ENCODE peak calls at places on chromosomes 2 and 18, in eight cellular contexts. D, G, W, A, X, I, O and Z are unnamed samples.
A peak's percentile ranks its signal among the peaks of the same experiment; 100 is the strongest.

GRCh38 chr18:78138993-78139496 is 840.6 kb upstream of the SALL3 start:
- DNase-seq in D (no peak), G (peak; percentile 86), W (no peak), A (no peak), X (no peak), I (no peak), O (no peak), Z (no peak)

GRCh38 chr2:449246-450067 is 161.6 kb upstream of the ALKAL2 start:
- DNase-seq in D (no peak), G (no peak), W (no peak), A (no peak), X (no peak), I (no peak), O (no peak), Z (no peak)

GRCh38 chr2:136136921-136137320 is 19.0 kb upstream of the CXCR4 start:
- DNase-seq in D (no peak), G (peak; percentile 7), W (peak; percentile 88), A (no peak), X (no peak), I (no peak), O (no peak), Z (no peak)

GRCh38 chr18:45014047-45014501 is 333.4 kb downstream of the SETBP1 start:
- DNase-seq in D (no peak), G (no peak), W (peak; percentile 65), A (no peak), X (no peak), I (no peak), O (peak; percentile 57), Z (no peak)

GRCh38 chr18:11791131-11791530 is 60.1 kb upstream of the CHMP1B start:
- DNase-seq in D (no peak), G (no peak), W (no peak), A (no peak), X (no peak), I (no peak), O (no peak), Z (no peak)

GRCh38 chr2:240981273-240981672 is 17.1 kb upstream of the SNED1 start:
- DNase-seq in D (no peak), G (no peak), W (no peak), A (no peak), X (no peak), I (no peak), O (no peak), Z (no peak)

GRCh38 chr18:60984496-60984895 is 348.7 kb upstream of the CDH20 start:
- DNase-seq in D (no peak), G (no peak), W (no peak), A (no peak), X (no peak), I (no peak), O (no peak), Z (no peak)

GRCh38 chr2:120650022-120650644 is 85.5 kb upstream of the GLI2 start:
- DNase-seq in D (no peak), G (no peak), W (no peak), A (no peak), X (no peak), I (no peak), O (no peak), Z (no peak)